ENCODE peak calls at places on chromosomes 4 and X, in six cellular contexts. J is mammary epithelial cell; D is cardiac muscle cell; K is lower lobe of right lung; F is CD8-positive, alpha-beta memory T cell; I is PC-3. S is an unnamed sample. For H3K36me3, the result is how much of the 10 kb centered on the place peaks cover.

GRCh38 chrX:149516604-149517003 is 11.5 kb upstream of the IDS start:
- DNase-seq in J (no peak), F (no peak), D (no peak), I (no peak), K (no peak), S (no peak)

GRCh38 chr4:75819121-75819520 is 83.1 kb downstream of the PPEF2 start:
- DNase-seq in D (no peak), I (no peak), J (no peak), F (no peak), K (no peak), S (no peak)

GRCh38 chrX:15033909-15034308 is 160.7 kb downstream of the MOSPD2 start:
- DNase-seq in I (no peak), J (peak), F (no peak), K (no peak), D (no peak), S (no peak)

GRCh38 chr4:25527044-25527443 is 128.6 kb upstream of the SLC34A2 start:
- DNase-seq in D (no peak), J (no peak), I (no peak), K (no peak), F (no peak), S (no peak)

GRCh38 chrX:119488749-119489148 is 20.5 kb downstream of the SLC25A5 start:
- DNase-seq in K (peak), F (peak), J (no peak), I (peak), D (peak), S (peak)

GRCh38 chrX:107659768-107660167 is 31.5 kb downstream of the PRPS1 start:
- DNase-seq in I (peak), K (no peak), F (peak), D (peak), J (peak), S (peak)

GRCh38 chrX:78029663-78030062 is 60.2 kb upstream of the PGAM4 start:
- DNase-seq in I (peak), K (no peak), F (no peak), J (peak), D (peak), S (peak)

GRCh38 chrX:49761481-49761880 is 65.7 kb upstream of the PAGE1 start:
- DNase-seq in F (peak), I (peak), D (peak), J (no peak), K (no peak), S (no peak)

GRCh38 chr4:25928956-25929336 is 14.9 kb downstream of the SMIM20 start:
- DNase-seq in D (no peak), K (no peak), F (no peak), J (no peak), I (no peak), S (peak)

GRCh38 chr4:98604723-98605122 is 53.7 kb downstream of the TSPAN5 start:
- DNase-seq in F (no peak), K (no peak), D (no peak), J (no peak), I (no peak), S (no peak)

GRCh38 chr4:98601719-98602118 is 56.7 kb downstream of the TSPAN5 start:
- DNase-seq in K (no peak), I (peak), F (no peak), D (no peak), J (peak), S (peak)

GRCh38 chr4:98602270-98602669 is 56.1 kb downstream of the TSPAN5 start:
- DNase-seq in J (no peak), I (no peak), D (no peak), K (no peak), F (no peak), S (no peak)

GRCh38 chr4:98605216-98605615 is 53.2 kb downstream of the TSPAN5 start:
- DNase-seq in J (no peak), D (no peak), F (no peak), I (peak), K (no peak), S (peak)

GRCh38 chr4:98603683-98604573 is 54.5 kb downstream of the TSPAN5 start:
- DNase-seq in D (no peak), F (no peak), K (no peak), J (no peak), I (no peak), S (peak)
- H3K27ac ChIP-seq in D (peak), F (no peak), K (no peak), J (no peak), I (no peak), S (peak)

GRCh38 chr4:970046-970745 is 3.2 kb downstream of the DGKQ start:
- DNase-seq in K (no peak), D (no peak), F (peak), I (no peak), J (no peak), S (no peak)

GRCh38 chr4:972651-973424 is 531 bp downstream of the DGKQ start:
- DNase-seq in I (peak), J (peak), K (peak), F (peak), D (no peak), S (no peak)

GRCh38 chr4:973431-974397 is at the start of gene DGKQ:
- DNase-seq in J (peak), K (peak), D (peak), F (peak), I (peak), S (peak)

GRCh38 chr4:970854-971520 is 2.4 kb downstream of the DGKQ start:
- DNase-seq in F (no peak), K (no peak), D (no peak), I (peak), J (no peak), S (no peak)

GRCh38 chr4:971670-972500 is 1.5 kb downstream of the DGKQ start:
- DNase-seq in I (no peak), D (no peak), K (no peak), J (no peak), F (no peak), S (no peak)
- H3K4me3 ChIP-seq in I (peak), D (peak), K (peak), J (peak), F (peak), S (peak)

DNA sequence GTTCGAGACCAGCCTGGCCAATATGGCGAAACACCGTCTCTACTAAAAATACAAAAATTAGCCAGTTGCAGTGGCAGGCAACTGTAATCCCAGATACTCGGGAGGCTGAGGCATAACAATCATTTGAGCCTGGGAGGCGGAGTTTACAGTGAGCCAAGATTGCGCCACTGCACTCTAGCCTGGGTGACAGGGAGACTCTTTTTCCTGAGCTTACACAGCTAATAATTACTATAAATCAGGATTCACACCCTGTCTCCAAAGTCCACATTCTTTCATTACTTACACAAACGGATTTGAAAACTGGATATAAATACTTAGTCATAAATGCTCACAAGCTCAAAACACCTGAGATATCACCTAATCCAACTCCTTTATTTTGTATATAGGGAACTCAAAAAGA is 151.6 kb downstream of the LRBA start:
- DNase-seq in J (no peak), D (no peak), F (no peak), K (no peak), I (no peak), S (no peak)
- H3K36me3 ChIP-seq in J (under half), D (under half), F (under half), K (under half), I (under half), S (under half)

DNA sequence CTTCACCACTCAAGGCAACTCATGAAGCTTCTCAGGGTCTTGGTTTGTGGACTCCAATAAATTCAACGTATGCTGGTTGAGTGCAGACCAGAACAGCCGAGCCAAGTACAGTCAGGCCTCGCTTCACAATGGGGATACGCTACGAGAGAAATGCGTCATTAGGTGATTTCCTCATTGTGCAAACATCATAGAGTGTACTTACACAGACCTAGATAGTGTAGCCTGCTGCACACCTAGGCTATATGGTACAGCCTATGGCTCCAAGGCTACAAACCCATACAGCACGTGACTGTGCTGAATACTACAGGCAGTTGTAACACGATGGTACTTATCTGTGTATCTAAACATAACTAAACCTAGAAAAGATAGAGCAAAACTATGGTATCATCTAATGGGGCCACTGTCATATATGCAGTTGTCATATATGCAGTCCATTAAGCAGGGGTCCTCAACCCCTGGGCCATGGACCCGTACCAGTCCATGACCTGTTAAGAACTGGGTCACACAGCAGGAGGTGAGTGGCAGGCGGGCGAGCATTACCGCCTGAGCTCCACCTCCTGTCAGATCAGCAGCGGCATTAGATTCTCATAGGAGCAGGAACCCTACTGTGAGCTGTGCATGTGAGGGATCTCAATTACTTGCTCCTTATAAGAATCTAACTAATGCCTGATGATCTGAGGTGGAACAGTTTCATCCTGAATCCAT is 31.5 kb downstream of the RTL5 start:
- DNase-seq in I (peak), F (no peak), J (no peak), D (no peak), K (no peak), S (no peak)
- H3K27ac ChIP-seq in I (no peak), F (peak), J (no peak), D (no peak), K (peak), S (no peak)

DNA sequence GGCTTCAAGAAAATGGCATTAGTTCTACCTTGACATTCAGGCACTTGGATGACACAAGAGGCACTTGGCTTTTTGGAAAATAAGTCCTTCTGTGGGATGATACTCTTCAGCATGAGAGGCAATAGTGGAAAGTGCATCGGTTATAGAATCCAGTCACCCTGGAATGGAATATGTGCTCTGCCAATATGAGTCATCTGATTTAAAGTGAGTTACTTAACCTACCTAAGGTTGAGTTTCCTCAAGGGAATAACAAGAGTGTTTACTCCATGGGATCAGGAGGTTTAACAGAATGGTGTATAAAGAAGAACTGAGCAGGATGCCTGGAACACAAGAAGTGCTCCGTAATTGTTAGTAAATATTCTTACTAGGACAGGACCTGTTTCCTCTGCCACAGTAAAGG is 10.7 kb downstream of the SLC39A8 start:
- DNase-seq in K (no peak), I (peak), D (no peak), J (no peak), F (no peak), S (no peak)
- H3K4me3 ChIP-seq in K (no peak), I (no peak), D (no peak), J (no peak), F (no peak), S (no peak)

S was measured in brain microvascular endothelial cell.